ENCODE peak calls at places on chromosomes 6 and 20, in five cellular contexts. Y is colonic mucosa, Z is tibial artery, X is ovary, M is prostate gland. D is an unnamed sample.
A peak's percentile ranks its signal among the peaks of the same experiment; 100 is the strongest.

GRCh38 chr6:49980898-49981297 is 11.5 kb upstream of the DEFB113 start:
- DNase-seq in Y (no peak), Z (no peak), X (no peak), M (no peak), D (peak; percentile 50)

GRCh38 chr6:7731289-7731688 is 5.4 kb downstream of the BMP6 start:
- DNase-seq in Y (no peak), Z (no peak), X (no peak), M (no peak), D (no peak)

GRCh38 chr6:152099816-152100618 is 292.5 kb downstream of the ESR1 start:
- DNase-seq in Y (peak; percentile 27), Z (peak; percentile 74), X (no peak), M (no peak), D (no peak)

GRCh38 chr20:57409672-57410397 is 18.6 kb downstream of the RBM38 start:
- DNase-seq in Y (no peak), Z (no peak), X (no peak), M (no peak), D (no peak)

GRCh38 chr20:16292227-16292626 is 281.0 kb downstream of the KIF16B start:
- DNase-seq in Y (no peak), Z (no peak), X (no peak), M (no peak), D (no peak)

GRCh38 chr6:25889877-25890853 is 16.1 kb upstream of the SLC17A3 start:
- DNase-seq in Y (peak; percentile 57), Z (no peak), X (peak; percentile 17), M (peak; percentile 42), D (peak; percentile 14)

GRCh38 chr20:47907031-47907670 is 121.9 kb upstream of the SULF2 start:
- DNase-seq in Y (no peak), Z (no peak), X (no peak), M (no peak), D (no peak)

GRCh38 chr6:7703148-7703680 is 22.7 kb upstream of the BMP6 start:
- DNase-seq in Y (no peak), Z (no peak), X (no peak), M (no peak), D (no peak)

GRCh38 chr6:3232017-3232838 is 4.8 kb upstream of the TUBB2B start:
- DNase-seq in Y (no peak), Z (no peak), X (no peak), M (no peak), D (no peak)

GRCh38 chr6:17705428-17705777 is 1.3 kb downstream of the NUP153 start:
- DNase-seq in Y (no peak), Z (peak; percentile 78), X (no peak), M (peak; percentile 17), D (peak; percentile 69)

GRCh38 chr6:7535498-7535897 is 6.0 kb upstream of the DSP start:
- DNase-seq in Y (no peak), Z (no peak), X (no peak), M (no peak), D (no peak)

GRCh38 chr20:10673176-10673830 is 496 bp downstream of the JAG1 start:
- DNase-seq in Y (peak; percentile 42), Z (no peak), X (peak; percentile 65), M (no peak), D (peak; percentile 46)

GRCh38 chr6:1611322-1611571 is 1.5 kb downstream of the FOXC1 start:
- DNase-seq in Y (no peak), Z (no peak), X (no peak), M (no peak), D (no peak)

GRCh38 chr20:18019068-18019467 is 38.6 kb downstream of the OVOL2 start:
- DNase-seq in Y (no peak), Z (no peak), X (no peak), M (no peak), D (peak; percentile 63)

GRCh38 chr20:53901064-53901463 is 169.3 kb downstream of the BCAS1 start:
- DNase-seq in Y (peak; percentile 53), Z (no peak), X (no peak), M (no peak), D (no peak)

GRCh38 chr20:18879262-18879661 is 65.7 kb downstream of the SCP2D1 start:
- DNase-seq in Y (no peak), Z (no peak), X (no peak), M (no peak), D (no peak)

GRCh38 chr6:38720295-38720694 is 5.2 kb downstream of the DNAH8 start:
- DNase-seq in Y (no peak), Z (no peak), X (no peak), M (no peak), D (no peak)

GRCh38 chr6:38143191-38144154 is 323.9 kb downstream of the ZFAND3 start:
- DNase-seq in Y (no peak), Z (no peak), X (no peak), M (no peak), D (no peak)

GRCh38 chr6:170093658-170094596 is 197.0 kb downstream of the DLL1 start:
- DNase-seq in Y (no peak), Z (peak; percentile 56), X (no peak), M (no peak), D (no peak)

GRCh38 chr6:47126647-47127339 is 84.7 kb upstream of the ADGRF1 start:
- DNase-seq in Y (peak; percentile 65), Z (no peak), X (no peak), M (no peak), D (no peak)

GRCh38 chr20:63578224-63579016 is 4.4 kb upstream of the HELZ2 start:
- DNase-seq in Y (no peak), Z (no peak), X (no peak), M (no peak), D (no peak)

GRCh38 chr20:12255571-12255970 is 337.9 kb downstream of the BTBD3 start:
- DNase-seq in Y (no peak), Z (no peak), X (no peak), M (no peak), D (no peak)

GRCh38 chr6:132369526-132369925 is 31.7 kb downstream of the MOXD1 start:
- DNase-seq in Y (no peak), Z (no peak), X (no peak), M (no peak), D (no peak)

GRCh38 chr20:33443006-33443511 is 504 bp downstream of the SNTA1 start:
- DNase-seq in Y (peak; percentile 29), Z (peak; percentile 74), X (peak; percentile 71), M (no peak), D (peak; percentile 24)

GRCh38 chr20:11850901-11851300 is 66.8 kb upstream of the BTBD3 start:
- DNase-seq in Y (no peak), Z (no peak), X (no peak), M (no peak), D (no peak)

GRCh38 chr6:46983007-46983411 is 59.1 kb downstream of the ADGRF1 start:
- DNase-seq in Y (no peak), Z (no peak), X (no peak), M (peak; percentile 6), D (no peak)

GRCh38 chr20:653590-654426 is 808 bp upstream of the SRXN1 start:
- DNase-seq in Y (peak; percentile 30), Z (no peak), X (no peak), M (no peak), D (peak; percentile 9)

GRCh38 chr6:169833258-169833794 is 81.9 kb downstream of the ERMARD start:
- DNase-seq in Y (no peak), Z (no peak), X (no peak), M (no peak), D (no peak)

GRCh38 chr20:37230200-37230599 is 31.4 kb downstream of the GHRH start:
- DNase-seq in Y (no peak), Z (no peak), X (no peak), M (no peak), D (no peak)

GRCh38 chr6:119523546-119523945 is 174.0 kb upstream of the MAN1A1 start:
- DNase-seq in Y (no peak), Z (no peak), X (no peak), M (no peak), D (no peak)

GRCh38 chr6:119521251-119521650 is 171.7 kb upstream of the MAN1A1 start:
- DNase-seq in Y (no peak), Z (no peak), X (no peak), M (no peak), D (no peak)

GRCh38 chr6:119524410-119524809 is 174.8 kb upstream of the MAN1A1 start:
- DNase-seq in Y (no peak), Z (no peak), X (no peak), M (no peak), D (no peak)

GRCh38 chr6:119526609-119527605 is 177.3 kb upstream of the MAN1A1 start:
- DNase-seq in Y (no peak), Z (no peak), X (no peak), M (no peak), D (no peak)
- H3K4me3 ChIP-seq in Y (no peak overlapping the region), Z (no peak overlapping the region), X (no peak overlapping the region), M (no peak overlapping the region), D (no peak overlapping the region)

GRCh38 chr6:118586741-118587485 is 38.8 kb downstream of the PLN start:
- DNase-seq in Y (no peak), Z (no peak), X (no peak), M (no peak), D (no peak)

GRCh38 chr6:118580585-118581419 is 32.7 kb downstream of the PLN start:
- DNase-seq in Y (peak; percentile 44), Z (no peak), X (no peak), M (peak; percentile 14), D (peak; percentile 25)

GRCh38 chr6:118581489-118581959 is 33.4 kb downstream of the PLN start:
- DNase-seq in Y (no peak), Z (no peak), X (no peak), M (no peak), D (no peak)

GRCh38 chr6:118588626-118589025 is 40.5 kb downstream of the PLN start:
- DNase-seq in Y (no peak), Z (no peak), X (no peak), M (no peak), D (no peak)

GRCh38 chr6:118584906-118585305 is 36.8 kb downstream of the PLN start:
- DNase-seq in Y (no peak), Z (no peak), X (no peak), M (no peak), D (no peak)
- H3K4me3 ChIP-seq in Y (no peak overlapping the region), Z (no peak overlapping the region), X (no peak overlapping the region), M (no peak overlapping the region), D (no peak overlapping the region)

DNA sequence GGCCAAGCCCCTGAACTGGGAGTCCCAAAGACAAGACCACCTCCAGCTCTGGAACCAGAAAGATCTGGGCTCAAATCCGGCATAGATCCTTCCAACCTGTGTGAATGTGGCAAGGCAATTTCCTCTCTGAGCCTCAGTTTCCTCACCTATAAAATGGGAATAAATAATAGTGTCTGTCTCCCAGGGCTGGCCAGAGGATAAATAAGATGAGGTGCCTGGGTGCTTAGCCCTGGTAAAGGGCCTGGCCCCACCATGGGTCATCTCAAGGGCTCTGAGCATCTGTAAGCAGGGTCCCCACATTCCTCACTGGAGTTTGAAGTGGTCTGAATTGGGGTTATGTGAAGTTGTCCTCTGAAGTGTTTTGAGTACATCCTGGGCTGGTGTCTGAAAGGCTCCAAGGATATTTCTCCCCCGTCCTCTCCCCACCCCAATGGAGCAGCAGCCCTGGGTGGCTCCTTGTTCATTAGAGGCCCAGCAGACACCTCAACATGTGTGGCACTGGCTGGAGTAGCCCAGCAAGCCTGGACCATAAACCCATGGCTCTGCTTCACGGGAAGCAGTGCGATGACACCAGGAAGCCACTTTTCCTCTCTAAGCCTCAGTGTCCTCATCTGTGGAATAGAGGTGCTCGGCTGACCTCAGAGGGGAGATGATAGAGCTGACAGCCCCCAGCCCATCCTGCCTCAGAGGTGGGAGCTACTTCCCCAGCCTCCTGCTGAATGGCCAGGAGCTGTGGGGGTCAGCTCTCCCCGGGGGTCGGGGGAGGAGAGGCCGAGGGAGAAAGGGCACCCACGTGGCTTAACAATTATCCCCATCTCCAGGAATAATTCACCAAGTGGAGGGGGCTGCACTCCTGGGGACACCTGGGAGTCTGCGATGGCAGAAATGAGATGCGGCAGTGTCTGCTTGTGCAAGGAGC is 48.0 kb downstream of the HNF4A start:
- DNase-seq in Y (peak; percentile 22), Z (no peak), X (no peak), M (no peak), D (no peak)
- H3K4me3 ChIP-seq in Y (peak overlapping the region; percentile 43), Z (no peak overlapping the region), X (no peak overlapping the region), M (no peak overlapping the region), D (no peak overlapping the region)

GRCh38 chr6:35602133-35602946 is 86.4 kb downstream of the FKBP5 start:
- DNase-seq in Y (no peak), Z (no peak), X (no peak), M (peak; percentile 51), D (peak; percentile 54)
- H3K4me3 ChIP-seq in Y (no peak overlapping the region), Z (peak overlapping the region; percentile 7), X (no peak overlapping the region), M (no peak overlapping the region), D (no peak overlapping the region)

D was measured in GM12865.